ENCODE peak calls at places on chromosome 15, in nine cellular contexts. One of them, this sample, is unnamed.

GRCh38 chr15:71337197-71337845 is 222.1 kb downstream of the THSD4 start:
- DNase-seq in psoas muscle: no peak
- DNase-seq in AG04450: no peak
- DNase-seq in transverse colon: no peak
- DNase-seq in thoracic aorta: no peak
- DNase-seq in cardiac fibroblast: no peak
- DNase-seq in uterus: no peak
- DNase-seq in A549: no peak
- DNase-seq in kidney: peak
- DNase-seq in this sample: no peak

GRCh38 chr15:94666553-94666952 is 435.2 kb downstream of the MCTP2 start:
- DNase-seq in psoas muscle: no peak
- DNase-seq in AG04450: no peak
- DNase-seq in transverse colon: no peak
- DNase-seq in thoracic aorta: no peak
- DNase-seq in cardiac fibroblast: no peak
- DNase-seq in uterus: no peak
- DNase-seq in A549: no peak
- DNase-seq in kidney: no peak
- DNase-seq in this sample: no peak

GRCh38 chr15:56893349-56893678 is 25.1 kb upstream of the TCF12 start:
- DNase-seq in psoas muscle: no peak
- DNase-seq in AG04450: no peak
- DNase-seq in transverse colon: no peak
- DNase-seq in thoracic aorta: no peak
- DNase-seq in cardiac fibroblast: no peak
- DNase-seq in uterus: no peak
- DNase-seq in A549: no peak
- DNase-seq in kidney: no peak
- DNase-seq in this sample: no peak

GRCh38 chr15:32851619-32852416 is 134.0 kb downstream of the GREM1 start:
- DNase-seq in psoas muscle: no peak
- DNase-seq in AG04450: peak
- DNase-seq in transverse colon: no peak
- DNase-seq in thoracic aorta: no peak
- DNase-seq in cardiac fibroblast: peak
- DNase-seq in uterus: no peak
- DNase-seq in A549: no peak
- DNase-seq in kidney: no peak
- DNase-seq in this sample: peak

GRCh38 chr15:73249499-73249898 is 119.3 kb downstream of the HCN4 start:
- DNase-seq in psoas muscle: no peak
- DNase-seq in AG04450: no peak
- DNase-seq in transverse colon: no peak
- DNase-seq in thoracic aorta: no peak
- DNase-seq in cardiac fibroblast: no peak
- DNase-seq in uterus: no peak
- DNase-seq in A549: no peak
- DNase-seq in kidney: no peak
- DNase-seq in this sample: no peak

GRCh38 chr15:91572110-91572509 is 281.4 kb upstream of the SLCO3A1 start:
- DNase-seq in psoas muscle: no peak
- DNase-seq in AG04450: no peak
- DNase-seq in transverse colon: no peak
- DNase-seq in thoracic aorta: no peak
- DNase-seq in cardiac fibroblast: peak
- DNase-seq in uterus: no peak
- DNase-seq in A549: no peak
- DNase-seq in kidney: no peak
- DNase-seq in this sample: no peak

GRCh38 chr15:99016680-99017321 is 9.2 kb upstream of the PGPEP1L start:
- DNase-seq in psoas muscle: peak
- DNase-seq in AG04450: no peak
- DNase-seq in transverse colon: no peak
- DNase-seq in thoracic aorta: no peak
- DNase-seq in cardiac fibroblast: peak
- DNase-seq in uterus: no peak
- DNase-seq in A549: peak
- DNase-seq in kidney: no peak
- DNase-seq in this sample: peak

GRCh38 chr15:25849431-25849921 is 13.7 kb downstream of the ATP10A start:
- DNase-seq in psoas muscle: no peak
- DNase-seq in AG04450: no peak
- DNase-seq in transverse colon: no peak
- DNase-seq in thoracic aorta: no peak
- DNase-seq in cardiac fibroblast: peak
- DNase-seq in uterus: no peak
- DNase-seq in A549: no peak
- DNase-seq in kidney: no peak
- DNase-seq in this sample: peak

GRCh38 chr15:45473068-45473467 is 49.5 kb downstream of the SLC30A4 start:
- DNase-seq in psoas muscle: no peak
- DNase-seq in AG04450: no peak
- DNase-seq in transverse colon: no peak
- DNase-seq in thoracic aorta: no peak
- DNase-seq in cardiac fibroblast: no peak
- DNase-seq in uterus: no peak
- DNase-seq in A549: no peak
- DNase-seq in kidney: no peak
- DNase-seq in this sample: no peak

GRCh38 chr15:20346082-20346805 is 195.4 kb downstream of the GOLGA6L6 start:
- DNase-seq in psoas muscle: peak
- DNase-seq in AG04450: no peak
- DNase-seq in transverse colon: no peak
- DNase-seq in thoracic aorta: no peak
- DNase-seq in cardiac fibroblast: no peak
- DNase-seq in uterus: no peak
- DNase-seq in A549: no peak
- DNase-seq in kidney: peak
- DNase-seq in this sample: no peak

GRCh38 chr15:36844453-36845094 is 255.8 kb downstream of the MEIS2 start:
- DNase-seq in psoas muscle: no peak
- DNase-seq in AG04450: peak
- DNase-seq in transverse colon: no peak
- DNase-seq in thoracic aorta: no peak
- DNase-seq in cardiac fibroblast: peak
- DNase-seq in uterus: no peak
- DNase-seq in A549: no peak
- DNase-seq in kidney: no peak
- DNase-seq in this sample: no peak

GRCh38 chr15:98906712-98907083 is 100.9 kb downstream of the PGPEP1L start:
- DNase-seq in psoas muscle: no peak
- DNase-seq in AG04450: no peak
- DNase-seq in transverse colon: no peak
- DNase-seq in thoracic aorta: no peak
- DNase-seq in cardiac fibroblast: peak
- DNase-seq in uterus: no peak
- DNase-seq in A549: no peak
- DNase-seq in kidney: no peak
- DNase-seq in this sample: no peak

GRCh38 chr15:73495171-73495570 is 52.2 kb downstream of the REC114 start:
- DNase-seq in psoas muscle: no peak
- DNase-seq in AG04450: no peak
- DNase-seq in transverse colon: no peak
- DNase-seq in thoracic aorta: no peak
- DNase-seq in cardiac fibroblast: no peak
- DNase-seq in uterus: no peak
- DNase-seq in A549: no peak
- DNase-seq in kidney: no peak
- DNase-seq in this sample: no peak

GRCh38 chr15:98872777-98873176 is 134.8 kb downstream of the PGPEP1L start:
- DNase-seq in psoas muscle: no peak
- DNase-seq in AG04450: no peak
- DNase-seq in transverse colon: no peak
- DNase-seq in thoracic aorta: no peak
- DNase-seq in cardiac fibroblast: no peak
- DNase-seq in uterus: no peak
- DNase-seq in A549: no peak
- DNase-seq in kidney: no peak
- DNase-seq in this sample: no peak

GRCh38 chr15:68635142-68635541 is 56.3 kb downstream of the CORO2B start:
- DNase-seq in psoas muscle: no peak
- DNase-seq in AG04450: no peak
- DNase-seq in transverse colon: no peak
- DNase-seq in thoracic aorta: no peak
- DNase-seq in cardiac fibroblast: no peak
- DNase-seq in uterus: peak
- DNase-seq in A549: no peak
- DNase-seq in kidney: no peak
- DNase-seq in this sample: no peak

GRCh38 chr15:57555270-57555669 is 36.4 kb upstream of the MYZAP start:
- DNase-seq in psoas muscle: no peak
- DNase-seq in AG04450: no peak
- DNase-seq in transverse colon: no peak
- DNase-seq in thoracic aorta: no peak
- DNase-seq in cardiac fibroblast: peak
- DNase-seq in uterus: no peak
- DNase-seq in A549: no peak
- DNase-seq in kidney: no peak
- DNase-seq in this sample: peak

GRCh38 chr15:99432271-99433025 is 133.3 kb upstream of the MEF2A start:
- DNase-seq in psoas muscle: peak
- DNase-seq in AG04450: no peak
- DNase-seq in transverse colon: peak
- DNase-seq in thoracic aorta: no peak
- DNase-seq in cardiac fibroblast: no peak
- DNase-seq in uterus: peak
- DNase-seq in A549: no peak
- DNase-seq in kidney: peak
- DNase-seq in this sample: no peak

GRCh38 chr15:74441248-74441939 is 7.6 kb upstream of the SEMA7A start:
- DNase-seq in psoas muscle: no peak
- DNase-seq in AG04450: no peak
- DNase-seq in transverse colon: no peak
- DNase-seq in thoracic aorta: no peak
- DNase-seq in cardiac fibroblast: no peak
- DNase-seq in uterus: no peak
- DNase-seq in A549: no peak
- DNase-seq in kidney: no peak
- DNase-seq in this sample: no peak

DNA sequence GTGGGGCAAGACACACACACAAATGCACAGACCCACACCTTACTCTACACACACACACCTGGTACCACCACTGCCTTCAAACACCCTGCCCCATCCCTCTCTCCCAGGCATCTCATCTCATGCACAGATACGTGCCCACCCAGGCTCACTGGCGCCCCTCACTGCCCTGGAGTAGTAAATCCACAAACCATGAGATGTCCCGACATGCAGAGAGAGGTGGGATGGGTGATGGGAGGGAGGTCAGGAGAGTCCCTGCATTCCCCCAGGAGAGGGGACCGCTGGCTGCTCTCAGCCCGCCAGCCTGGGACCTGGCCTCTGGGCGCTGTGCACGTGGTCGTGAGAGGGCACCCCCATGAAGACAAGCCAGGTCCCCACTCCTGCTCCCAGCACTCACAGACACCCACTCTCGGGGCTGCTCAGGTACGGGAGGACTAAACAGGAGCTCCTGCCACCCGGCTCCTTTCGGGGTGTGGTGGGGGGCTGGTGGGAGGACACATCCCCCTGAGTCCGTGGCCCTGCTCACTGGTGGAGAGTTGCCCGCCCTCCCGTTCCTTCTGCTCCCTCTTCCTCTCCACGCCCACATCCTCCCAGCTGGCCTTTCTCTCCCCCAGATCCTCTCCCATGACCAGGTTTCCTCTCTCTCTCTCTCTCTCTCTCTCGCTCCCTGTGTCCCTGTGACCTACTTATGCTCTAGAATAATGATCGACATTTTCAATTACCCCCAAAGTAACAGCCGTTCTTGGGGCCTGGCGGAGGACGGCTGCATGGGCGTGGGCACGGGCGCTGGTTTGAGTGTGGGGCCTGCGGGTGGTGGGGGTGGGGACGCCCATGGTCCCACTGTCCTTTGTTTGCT is 18.8 kb upstream of the CSPG4 start:
- DNase-seq in psoas muscle: peak
- DNase-seq in AG04450: no peak
- DNase-seq in transverse colon: no peak
- DNase-seq in thoracic aorta: no peak
- DNase-seq in cardiac fibroblast: peak
- DNase-seq in uterus: peak
- DNase-seq in A549: no peak
- DNase-seq in kidney: peak
- DNase-seq in this sample: peak
- H3K4me3 ChIP-seq in psoas muscle: no peak
- H3K4me3 ChIP-seq in AG04450: no peak
- H3K4me3 ChIP-seq in transverse colon: no peak
- H3K4me3 ChIP-seq in thoracic aorta: no peak
- H3K4me3 ChIP-seq in cardiac fibroblast: no peak
- H3K4me3 ChIP-seq in uterus: no peak
- H3K4me3 ChIP-seq in A549: no peak
- H3K4me3 ChIP-seq in kidney: no peak
- H3K4me3 ChIP-seq in this sample: no peak

DNA sequence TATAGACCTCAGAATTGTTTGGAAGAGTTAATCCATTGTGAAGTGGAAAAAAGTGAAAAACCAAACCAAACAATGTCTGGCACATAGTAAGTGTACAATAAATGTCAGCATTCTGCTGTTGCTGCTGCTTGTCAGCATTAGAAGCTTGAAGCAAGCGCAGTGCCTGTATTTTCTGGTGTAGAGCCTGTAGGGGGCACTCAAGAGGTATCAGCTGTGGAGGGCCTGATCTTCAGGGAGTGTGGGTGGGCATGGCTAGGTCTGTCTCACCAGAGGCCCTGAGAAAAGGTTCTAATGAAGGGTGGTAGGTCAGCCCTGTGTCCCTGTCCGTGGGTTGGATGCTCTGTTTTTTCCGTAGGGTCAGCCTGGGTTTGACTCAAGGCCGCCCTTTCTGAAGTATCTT is 3.6 kb downstream of the ADAMTSL3 start:
- DNase-seq in psoas muscle: no peak
- DNase-seq in AG04450: no peak
- DNase-seq in transverse colon: no peak
- DNase-seq in thoracic aorta: no peak
- DNase-seq in cardiac fibroblast: no peak
- DNase-seq in uterus: no peak
- DNase-seq in A549: no peak
- DNase-seq in kidney: no peak
- DNase-seq in this sample: no peak
- TF ChIP-seq CTCF in psoas muscle: no peak
- TF ChIP-seq CTCF in AG04450: peak
- TF ChIP-seq CTCF in transverse colon: no peak
- TF ChIP-seq CTCF in thoracic aorta: peak
- TF ChIP-seq CTCF in cardiac fibroblast: peak
- TF ChIP-seq CTCF in uterus: no peak
- TF ChIP-seq CTCF in A549: peak
- TF ChIP-seq CTCF in kidney: no peak
- TF ChIP-seq CTCF in this sample: no peak

GRCh38 chr15:70083423-70083822 is 14.3 kb downstream of the TLE3 start:
- DNase-seq in psoas muscle: no peak
- DNase-seq in AG04450: no peak
- DNase-seq in transverse colon: no peak
- DNase-seq in thoracic aorta: no peak
- DNase-seq in cardiac fibroblast: no peak
- DNase-seq in uterus: no peak
- DNase-seq in A549: no peak
- DNase-seq in kidney: no peak
- DNase-seq in this sample: no peak
- H3K4me3 ChIP-seq in psoas muscle: no peak
- H3K4me3 ChIP-seq in AG04450: no peak
- H3K4me3 ChIP-seq in transverse colon: no peak
- H3K4me3 ChIP-seq in thoracic aorta: no peak
- H3K4me3 ChIP-seq in cardiac fibroblast: no peak
- H3K4me3 ChIP-seq in uterus: no peak
- H3K4me3 ChIP-seq in A549: no peak
- H3K4me3 ChIP-seq in kidney: no peak
- H3K4me3 ChIP-seq in this sample: no peak

GRCh38 chr15:41022487-41023090 is 69.3 kb downstream of the CHAC1 start:
- DNase-seq in psoas muscle: no peak
- DNase-seq in AG04450: peak
- DNase-seq in transverse colon: peak
- DNase-seq in thoracic aorta: no peak
- DNase-seq in cardiac fibroblast: peak
- DNase-seq in uterus: peak
- DNase-seq in A549: peak
- DNase-seq in kidney: no peak
- DNase-seq in this sample: peak
- TF ChIP-seq CTCF in psoas muscle: peak
- TF ChIP-seq CTCF in AG04450: peak
- TF ChIP-seq CTCF in transverse colon: peak
- TF ChIP-seq CTCF in thoracic aorta: peak
- TF ChIP-seq CTCF in cardiac fibroblast: peak
- TF ChIP-seq CTCF in uterus: peak
- TF ChIP-seq CTCF in A549: peak
- TF ChIP-seq CTCF in kidney: peak
- TF ChIP-seq CTCF in this sample: peak